ENCODE peak calls at places on chromosome 3, in eight cellular contexts. B, W, F, N, G, A, D and C are unnamed samples.

GRCh38 chr3:149352556-149352955 is 19.1 kb upstream of the TM4SF18 start:
- DNase-seq in A (peak; percentile 58), G (peak; percentile 79), F (no peak), D (peak; percentile 63), W (no peak), B (no peak), N (peak; percentile 33), C (no peak)

GRCh38 chr3:171226794-171227193 is 200.3 kb upstream of the SLC2A2 start:
- DNase-seq in F (no peak), N (no peak), D (no peak), G (no peak), A (no peak), W (no peak), B (no peak), C (no peak)

GRCh38 chr3:193987186-193987585 is 148.8 kb upstream of the HES1 start:
- DNase-seq in W (no peak), D (no peak), G (no peak), N (no peak), A (no peak), B (no peak), F (no peak), C (no peak)

GRCh38 chr3:110062711-110063110 is 725.4 kb upstream of the DPPA4 start:
- DNase-seq in W (peak; percentile 17), N (no peak), A (no peak), D (no peak), F (no peak), G (no peak), B (no peak), C (no peak)

GRCh38 chr3:120424506-120424905 is 26.3 kb downstream of the FSTL1 start:
- DNase-seq in W (no peak), A (no peak), B (no peak), G (no peak), D (no peak), N (no peak), F (no peak), C (no peak)

GRCh38 chr3:13111874-13112520 is 38.8 kb upstream of the IQSEC1 start:
- DNase-seq in W (no peak), F (no peak), G (no peak), D (peak; percentile 25), N (no peak), A (no peak), B (no peak), C (no peak)

GRCh38 chr3:4841783-4842440 is 137.3 kb upstream of the BHLHE40 start:
- DNase-seq in G (no peak), F (no peak), A (no peak), B (no peak), N (no peak), D (no peak), W (no peak), C (no peak)

GRCh38 chr3:174907027-174907426 is 47.9 kb downstream of the NAALADL2 start:
- DNase-seq in W (peak; percentile 2), N (no peak), A (no peak), D (no peak), G (no peak), F (no peak), B (no peak), C (no peak)

GRCh38 chr3:105222568-105223093 is 144.1 kb upstream of the ALCAM start:
- DNase-seq in D (no peak), F (no peak), B (no peak), A (no peak), G (no peak), N (no peak), W (no peak), C (no peak)

GRCh38 chr3:160980740-160981139 is 124.4 kb downstream of the B3GALNT1 start:
- DNase-seq in N (no peak), A (no peak), W (no peak), G (no peak), D (no peak), B (no peak), F (no peak), C (no peak)

GRCh38 chr3:15796331-15796730 is 1.4 kb downstream of the ANKRD28 start:
- DNase-seq in A (no peak), W (no peak), D (no peak), B (no peak), G (no peak), F (no peak), N (no peak), C (no peak)

GRCh38 chr3:100399341-100400071 is 1.4 kb downstream of the TOMM70 start:
- DNase-seq in N (no peak), D (no peak), G (no peak), B (no peak), F (no peak), A (no peak), W (no peak), C (no peak)

GRCh38 chr3:46693897-46694235 is 387 bp upstream of the ALS2CL start:
- DNase-seq in F (peak; percentile 43), W (no peak), N (peak; percentile 42), D (peak; percentile 81), A (no peak), G (no peak), B (peak; percentile 40), C (peak; percentile 41)

GRCh38 chr3:135412475-135412874 is 553.1 kb upstream of the PPP2R3A start:
- DNase-seq in D (no peak), W (no peak), A (no peak), B (no peak), G (no peak), N (no peak), F (no peak), C (no peak)

GRCh38 chr3:160372780-160373179 is 26.2 kb downstream of the IFT80 start:
- DNase-seq in F (no peak), D (no peak), G (no peak), N (no peak), A (no peak), W (peak; percentile 56), B (no peak), C (no peak)

GRCh38 chr3:13715167-13715954 is 164.5 kb downstream of the WNT7A start:
- DNase-seq in G (no peak), B (no peak), D (peak; percentile 48), W (no peak), A (no peak), F (no peak), N (no peak), C (no peak)

GRCh38 chr3:77169844-77170243 is 129.9 kb downstream of the ROBO2 start:
- DNase-seq in N (no peak), G (no peak), F (no peak), B (no peak), D (no peak), A (no peak), W (no peak), C (no peak)

GRCh38 chr3:50246517-50246954 is 10.5 kb downstream of the GNAI2 start:
- DNase-seq in A (no peak), W (peak; percentile 75), G (peak; percentile 69), F (peak; percentile 63), N (peak; percentile 79), B (peak; percentile 64), D (peak; percentile 93), C (peak; percentile 76)

GRCh38 chr3:71492566-71492965 is 91.0 kb downstream of the FOXP1 start:
- DNase-seq in A (no peak), N (no peak), W (no peak), B (no peak), D (no peak), G (no peak), F (no peak), C (no peak)

GRCh38 chr3:132522353-132522752 is 74.7 kb upstream of the ACKR4 start:
- DNase-seq in D (no peak), A (no peak), N (no peak), G (no peak), F (no peak), B (no peak), W (no peak), C (no peak)

GRCh38 chr3:39286771-39287170 is 6.9 kb upstream of the CX3CR1 start:
- DNase-seq in A (no peak), N (no peak), D (no peak), F (no peak), G (no peak), B (no peak), W (no peak), C (no peak)

GRCh38 chr3:46284981-46285683 is 42.9 kb downstream of the CCR3 start:
- DNase-seq in A (no peak), D (peak; percentile 80), G (no peak), F (peak; percentile 23), W (no peak), N (no peak), B (no peak), C (peak; percentile 36)

GRCh38 chr3:60423556-60423955 is 827.7 kb downstream of the FHIT start:
- DNase-seq in N (no peak), W (no peak), G (no peak), A (no peak), D (no peak), F (no peak), B (no peak), C (no peak)

GRCh38 chr3:171315101-171315500 is 145.1 kb downstream of the TNIK start:
- DNase-seq in B (no peak), G (no peak), A (no peak), W (no peak), F (no peak), N (no peak), D (no peak), C (no peak)

GRCh38 chr3:34009480-34009844 is 211.0 kb downstream of the PDCD6IP start:
- DNase-seq in N (no peak), D (no peak), F (no peak), A (no peak), W (no peak), B (no peak), G (no peak), C (no peak)

GRCh38 chr3:177382944-177383343 is 185.7 kb upstream of the TBL1XR1 start:
- DNase-seq in F (no peak), W (no peak), A (no peak), N (no peak), B (no peak), G (no peak), D (no peak), C (no peak)

GRCh38 chr3:159771865-159772611 is 216.6 kb upstream of the IL12A start:
- DNase-seq in F (no peak), G (no peak), D (no peak), B (no peak), N (no peak), W (no peak), A (no peak), C (no peak)

GRCh38 chr3:174767853-174768382 is 91.2 kb upstream of the NAALADL2 start:
- DNase-seq in A (no peak), B (no peak), G (no peak), F (no peak), W (no peak), N (no peak), D (no peak), C (no peak)

GRCh38 chr3:188184160-188184559 is 30.2 kb downstream of the LPP start:
- DNase-seq in A (no peak), G (no peak), N (no peak), B (no peak), F (no peak), W (no peak), D (no peak), C (no peak)

GRCh38 chr3:160038862-160039562 is 50.4 kb downstream of the IL12A start:
- DNase-seq in G (no peak), B (no peak), F (no peak), D (no peak), N (peak; percentile 23), A (no peak), W (no peak), C (no peak)

GRCh38 chr3:184771748-184772147 is 40.2 kb upstream of the VPS8 start:
- DNase-seq in N (no peak), W (no peak), D (no peak), B (no peak), A (no peak), G (no peak), F (no peak), C (no peak)

GRCh38 chr3:66405701-66406091 is 95.1 kb downstream of the LRIG1 start:
- DNase-seq in G (peak; percentile 34), F (no peak), B (no peak), A (no peak), D (no peak), N (no peak), W (no peak), C (no peak)

GRCh38 chr3:63037116-63037515 is 161.9 kb upstream of the CADPS start:
- DNase-seq in D (no peak), W (no peak), A (no peak), G (no peak), B (no peak), N (no peak), F (no peak), C (no peak)

GRCh38 chr3:10816019-10816862 is at the start of gene SLC6A11:
- DNase-seq in A (no peak), N (no peak), D (no peak), G (no peak), W (no peak), B (no peak), F (no peak), C (no peak)